ENCODE peak calls at places on chromosomes 7 and 10, in five cellular contexts. F is K562, Y is HCT116, U is GM12878, E is SK-N-SH. G is an unnamed sample.

GRCh38 chr7:48643420-48644013 is 280.8 kb upstream of the CDC14C start:
- DNase-seq in F (no peak), Y (no peak), U (no peak), E (no peak), G (no peak)

GRCh38 chr7:123285076-123285700 is 85.4 kb upstream of the SLC13A1 start:
- DNase-seq in F (no peak), Y (no peak), U (no peak), E (no peak), G (no peak)

GRCh38 chr10:29590598-29591415 is 44.0 kb downstream of the SVIL start:
- DNase-seq in F (peak), Y (peak), U (no peak), E (peak), G (peak)

GRCh38 chr7:13903997-13904396 is 85.5 kb downstream of the ETV1 start:
- DNase-seq in F (no peak), Y (no peak), U (no peak), E (no peak), G (no peak)

GRCh38 chr10:79207096-79207357 is 138.3 kb downstream of the ZMIZ1 start:
- DNase-seq in F (no peak), Y (no peak), U (no peak), E (no peak), G (no peak)

GRCh38 chr10:130013263-130013937 is 49.3 kb upstream of the EBF3 start:
- DNase-seq in F (no peak), Y (no peak), U (no peak), E (no peak), G (no peak)

GRCh38 chr10:125156739-125157472 is 3.5 kb downstream of the CTBP2 start:
- DNase-seq in F (no peak), Y (no peak), U (no peak), E (no peak), G (no peak)

GRCh38 chr7:150959739-150960734 is 18.1 kb downstream of the KCNH2 start:
- DNase-seq in F (peak), Y (no peak), U (no peak), E (no peak), G (no peak)

GRCh38 chr7:23938937-23939552 is 229.0 kb downstream of the STK31 start:
- DNase-seq in F (peak), Y (peak), U (no peak), E (peak), G (peak)

GRCh38 chr7:127675716-127676115 is 23.7 kb downstream of the SND1 start:
- DNase-seq in F (no peak), Y (no peak), U (no peak), E (no peak), G (no peak)

GRCh38 chr10:119896061-119896655 is 3.6 kb downstream of the SEC23IP start:
- DNase-seq in F (no peak), Y (no peak), U (no peak), E (no peak), G (peak)

GRCh38 chr10:132396495-132397035 is 435 bp upstream of the PWWP2B start:
- DNase-seq in F (peak), Y (no peak), U (no peak), E (peak), G (peak)

GRCh38 chr7:2405601-2406345 is 2.4 kb downstream of the CHST12 start:
- DNase-seq in F (peak), Y (no peak), U (peak), E (no peak), G (no peak)

GRCh38 chr7:155729847-155730246 is 82.4 kb downstream of the SHH start:
- DNase-seq in F (no peak), Y (no peak), U (no peak), E (no peak), G (no peak)

GRCh38 chr7:78134256-78134655 is 335.7 kb downstream of the PHTF2 start:
- DNase-seq in F (peak), Y (peak), U (no peak), E (peak), G (peak)

GRCh38 chr10:59536151-59536550 is 173.5 kb downstream of the SLC16A9 start:
- DNase-seq in F (no peak), Y (no peak), U (no peak), E (peak), G (no peak)

GRCh38 chr10:130714700-130715467 is 578.7 kb downstream of the GLRX3 start:
- DNase-seq in F (no peak), Y (no peak), U (no peak), E (no peak), G (no peak)

GRCh38 chr10:51000164-51000563 is 74.1 kb upstream of the PRKG1 start:
- DNase-seq in F (no peak), Y (no peak), U (no peak), E (no peak), G (no peak)

GRCh38 chr7:104772405-104772821 is 241.6 kb upstream of the KMT2E start:
- DNase-seq in F (no peak), Y (no peak), U (no peak), E (peak), G (no peak)

GRCh38 chr7:91457208-91457607 is 193.0 kb downstream of the FZD1 start:
- DNase-seq in F (no peak), Y (no peak), U (no peak), E (no peak), G (no peak)

GRCh38 chr7:120792091-120792860 is 65.7 kb downstream of the TSPAN12 start:
- DNase-seq in F (peak), Y (peak), U (peak), E (peak), G (peak)

DNA sequence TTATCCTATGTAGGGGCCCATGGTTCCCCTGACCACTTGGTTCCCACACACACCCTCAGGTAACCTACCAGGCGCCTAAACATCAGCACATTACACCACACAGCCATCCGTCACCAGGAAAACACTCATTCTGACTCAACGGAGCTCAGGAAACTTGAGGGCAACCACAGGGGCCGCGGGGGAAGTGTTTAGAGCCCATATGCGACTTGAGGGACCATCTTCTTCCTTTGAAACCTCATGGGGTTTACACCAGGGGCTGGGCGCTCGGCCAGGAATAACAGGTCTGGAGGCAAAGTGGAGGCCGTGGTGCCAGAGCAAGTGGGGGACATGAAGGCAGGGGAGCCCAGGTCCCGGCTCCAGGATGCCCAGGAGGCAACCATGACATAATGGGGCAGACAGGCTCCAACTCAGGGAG is 1.5 kb downstream of the STX1A start:
- DNase-seq in F (peak), Y (peak), U (no peak), E (no peak), G (no peak)
- TF ChIP-seq ZBTB33 in F (no peak), Y (no peak), U (no peak), E (peak), G (no peak)

DNA sequence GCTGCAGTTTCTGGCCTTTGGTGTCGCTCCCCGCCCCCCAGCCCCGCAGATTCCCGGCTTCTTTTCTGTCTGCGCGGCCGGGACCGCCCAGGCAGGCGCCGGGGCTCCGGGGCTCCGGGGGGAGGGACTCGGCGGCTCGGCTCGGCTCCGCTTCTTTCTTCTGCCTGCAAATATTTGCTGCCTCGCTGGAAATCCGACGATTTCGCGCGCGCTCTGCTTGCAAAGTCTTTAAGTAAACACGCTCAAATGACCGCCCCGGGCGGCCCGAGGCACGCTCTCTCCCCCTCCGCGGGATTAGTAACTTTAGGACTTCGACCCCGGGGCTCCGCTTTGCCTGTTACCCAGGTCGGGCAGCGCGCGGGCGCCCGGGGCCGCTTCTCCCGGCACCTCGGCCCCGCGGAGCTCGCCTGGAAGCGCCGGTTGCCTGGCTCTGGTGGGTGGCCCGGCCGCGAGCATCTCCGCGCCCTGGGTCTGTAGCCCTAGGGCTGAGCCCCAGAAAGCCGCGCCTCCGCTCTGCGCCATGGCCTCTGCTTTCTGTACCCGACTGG is 3.9 kb upstream of the GATA3 start:
- DNase-seq in F (no peak), Y (no peak), U (no peak), E (no peak), G (peak)
- TF ChIP-seq ZBTB33 in F (no peak), Y (no peak), U (no peak), E (no peak), G (no peak)

GRCh38 chr7:101300465-101301376 is 20.9 kb downstream of the IFT22 start:
- DNase-seq in F (no peak), Y (no peak), U (no peak), E (no peak), G (no peak)

GRCh38 chr7:101294832-101295121 is 26.8 kb downstream of the IFT22 start:
- DNase-seq in F (no peak), Y (no peak), U (no peak), E (no peak), G (no peak)

GRCh38 chr7:101302641-101303101 is 18.9 kb downstream of the IFT22 start:
- DNase-seq in F (no peak), Y (no peak), U (no peak), E (peak), G (no peak)

GRCh38 chr7:101303102-101303701 is 18.4 kb downstream of the IFT22 start:
- DNase-seq in F (no peak), Y (no peak), U (no peak), E (peak), G (no peak)

DNA sequence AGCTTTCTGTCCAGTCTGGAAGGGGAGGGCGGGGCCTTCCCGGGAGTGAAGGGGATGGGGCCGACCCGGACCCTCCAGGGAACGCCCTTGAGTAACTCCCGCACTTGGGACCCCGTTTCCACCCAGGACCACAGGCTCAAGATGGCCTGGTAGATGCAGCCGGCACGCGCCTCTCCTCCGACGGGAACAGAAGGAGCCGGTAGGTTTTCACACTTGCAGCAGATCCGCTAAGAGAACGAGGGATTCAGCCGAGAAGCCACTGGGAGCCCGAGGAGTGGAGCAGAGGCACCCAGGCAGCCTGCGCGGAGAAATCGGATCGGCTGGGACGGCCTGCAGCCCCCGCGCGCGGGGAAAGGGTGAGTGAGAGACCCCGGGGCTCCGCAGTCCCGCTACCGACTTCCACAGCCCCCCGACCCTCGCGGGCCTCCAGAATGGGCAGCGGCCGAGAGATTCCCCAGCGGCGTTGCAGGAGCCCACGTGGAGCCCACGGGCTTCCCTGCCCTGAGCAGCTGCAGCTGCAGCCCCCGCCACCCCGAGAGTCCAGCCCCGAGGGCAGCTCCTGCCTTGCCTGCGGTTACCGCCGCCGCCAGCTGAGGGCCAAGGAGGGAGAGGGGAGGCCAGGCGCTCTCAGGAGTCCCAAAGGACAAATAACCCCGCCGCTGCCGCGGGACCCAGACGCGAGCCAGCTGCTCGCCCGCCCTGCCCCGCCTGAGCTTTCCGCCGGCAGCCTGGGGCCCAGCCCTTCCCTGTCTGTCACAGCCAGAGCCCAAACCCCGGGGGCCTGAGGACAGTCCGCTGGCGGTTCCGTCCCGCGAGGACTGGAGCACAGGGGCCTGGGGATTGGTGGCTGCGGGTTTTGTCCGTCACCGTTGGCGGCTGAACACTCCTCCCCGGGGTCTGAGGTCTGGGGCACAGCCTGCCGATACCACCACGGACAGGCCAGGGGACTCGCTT is 21.8 kb downstream of the IFT22 start:
- DNase-seq in F (no peak), Y (no peak), U (no peak), E (peak), G (no peak)
- TF ChIP-seq ZBTB33 in F (no peak), Y (no peak), U (no peak), E (no peak), G (peak)

GRCh38 chr10:70811881-70812280 is 3.9 kb upstream of the SGPL1 start:
- DNase-seq in F (no peak), Y (no peak), U (no peak), E (no peak), G (no peak)
- TF ChIP-seq ZBTB33 in F (no peak), Y (no peak), U (no peak), E (no peak), G (no peak)

DNA sequence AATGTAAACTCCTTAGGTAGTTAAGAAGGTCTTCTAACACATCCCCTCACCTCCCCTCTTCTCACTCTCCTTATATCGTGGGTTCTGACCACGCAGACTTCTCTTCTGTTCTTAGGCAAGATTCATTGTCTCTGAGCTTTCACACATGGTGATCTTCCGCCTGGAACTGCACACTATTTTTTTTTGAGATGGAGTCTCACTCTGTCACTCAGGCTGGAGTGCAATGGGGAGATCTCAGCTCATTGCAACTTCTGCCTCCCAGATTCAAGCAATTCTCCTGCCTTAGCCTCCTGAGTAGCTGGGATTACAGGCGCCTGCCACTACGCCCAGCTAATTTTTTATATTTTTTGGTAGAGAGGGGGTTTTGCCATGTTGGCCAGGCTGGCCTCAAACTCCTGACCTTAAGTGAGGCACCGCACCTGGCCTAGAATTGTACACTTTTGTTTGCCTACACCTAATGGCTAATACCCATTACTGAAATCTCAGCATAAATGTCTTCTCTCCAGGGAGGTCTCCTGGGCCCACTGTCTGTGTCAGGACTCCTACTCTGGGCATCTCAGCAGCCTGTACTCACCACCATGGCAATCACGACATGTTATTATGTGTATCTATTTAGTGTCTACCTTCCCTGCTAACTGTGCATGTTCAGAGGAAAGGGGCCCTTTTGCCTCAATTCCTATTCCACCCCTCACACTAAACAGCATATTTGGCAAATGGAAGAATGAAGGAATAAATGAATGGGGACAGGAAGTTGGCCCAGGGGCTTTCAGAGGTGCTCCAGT is 646.3 kb upstream of the DPP6 start:
- DNase-seq in F (no peak), Y (no peak), U (no peak), E (no peak), G (no peak)
- TF ChIP-seq ZBTB33 in F (no peak), Y (no peak), U (no peak), E (no peak), G (no peak)

DNA sequence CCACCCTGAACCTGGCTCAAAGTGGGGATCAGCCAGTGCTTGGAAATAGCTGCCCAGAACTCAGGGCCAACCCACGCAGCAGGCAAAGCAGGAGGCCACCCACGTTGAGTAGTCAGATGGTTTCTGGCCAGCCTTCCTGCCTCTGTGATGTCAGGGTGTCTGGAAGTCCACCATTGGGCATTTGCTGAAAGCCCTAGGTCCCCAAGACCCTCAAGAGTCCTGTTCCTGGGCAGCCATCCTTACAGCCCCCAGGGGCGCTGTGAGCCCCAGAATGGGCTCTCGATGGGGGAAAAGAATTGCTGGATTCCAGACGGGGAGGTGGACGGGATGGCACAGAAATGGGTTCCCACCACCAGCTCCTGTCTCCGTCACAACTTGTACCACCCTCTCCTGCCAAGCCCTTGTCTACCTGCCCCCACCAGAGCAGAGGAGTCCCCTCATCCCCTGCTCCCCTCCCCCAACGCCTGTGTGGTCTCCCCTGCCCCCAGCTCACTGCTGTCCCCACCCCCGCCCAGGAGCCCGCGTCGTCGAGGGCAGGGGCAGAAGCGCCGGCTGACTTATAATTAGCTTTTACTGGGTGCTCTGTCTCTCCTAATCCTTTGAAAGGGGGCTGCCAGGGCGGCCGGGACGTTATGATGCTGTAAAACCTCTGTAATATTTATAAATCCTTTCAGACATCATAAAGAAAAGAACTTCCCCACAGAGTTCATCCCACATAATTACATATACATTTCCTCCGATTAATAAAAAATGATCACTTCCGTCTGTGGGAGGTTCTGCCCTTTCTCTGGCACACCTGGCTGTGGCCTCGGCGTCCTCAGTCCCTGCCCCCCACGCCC is 3.8 kb downstream of the MYL10 start:
- DNase-seq in F (peak), Y (no peak), U (no peak), E (no peak), G (no peak)
- TF ChIP-seq ZBTB33 in F (no peak), Y (no peak), U (no peak), E (no peak), G (no peak)